ENCODE peak calls at places on chromosomes 4 and X, in eight cellular contexts. O is A172; S is left lung; B is activated CD8-positive, alpha-beta T cell treated with anti-CD3 and anti-CD28 coated beads, Interleukin-2, amount 10 ng/mL, durations not matched to agents 7 days and 5 days; G is WERI-Rb-1; F is CD4-positive, alpha-beta memory T cell; T is NCI-H1092; Z is caudate nucleus. D is an unnamed sample.

GRCh38 chr4:7347981-7348380 is 86.7 kb downstream of the PSAPL1 start:
- DNase-seq in O (peak), S (no peak), B (no peak), G (no peak), F (no peak), T (no peak), Z (no peak), D (no peak)

GRCh38 chr4:20126906-20127305 is 124.8 kb upstream of the SLIT2 start:
- DNase-seq in O (no peak), S (no peak), B (no peak), G (no peak), F (no peak), T (no peak), Z (no peak), D (no peak)

GRCh38 chrX:136477026-136477425 is 10.7 kb upstream of the BRS3 start:
- DNase-seq in O (no peak), S (no peak), B (no peak), G (peak), F (no peak), T (no peak), Z (no peak), D (no peak)

GRCh38 chr4:23877758-23878229 is 12.1 kb downstream of the PPARGC1A start:
- DNase-seq in O (peak), S (no peak), B (no peak), G (no peak), F (no peak), T (no peak), Z (no peak), D (no peak)

GRCh38 chr4:34269593-34269992 is 1974.7 kb downstream of the ARAP2 start:
- DNase-seq in O (no peak), S (no peak), B (no peak), G (no peak), F (no peak), T (no peak), Z (no peak), D (no peak)

GRCh38 chrX:2696698-2697215 is 5.7 kb downstream of the CD99 start:
- DNase-seq in O (peak), S (no peak), B (peak), G (no peak), F (peak), T (no peak), Z (no peak), D (no peak)

GRCh38 chrX:57282568-57282967 is 3.9 kb upstream of the FAAH2 start:
- DNase-seq in O (no peak), S (no peak), B (no peak), G (no peak), F (peak), T (no peak), Z (no peak), D (no peak)

GRCh38 chrX:18210470-18210869 is 10.2 kb downstream of the BEND2 start:
- DNase-seq in O (no peak), S (no peak), B (no peak), G (no peak), F (no peak), T (peak), Z (no peak), D (peak)

GRCh38 chr4:113145519-113146291 is 96.3 kb downstream of the ANK2 start:
- DNase-seq in O (no peak), S (no peak), B (no peak), G (peak), F (no peak), T (no peak), Z (no peak), D (no peak)

GRCh38 chrX:23901805-23902204 is 5.9 kb downstream of the APOO start:
- DNase-seq in O (peak), S (no peak), B (peak), G (peak), F (peak), T (no peak), Z (no peak), D (peak)

GRCh38 chr4:146637853-146638800 is 566 bp upstream of the POU4F2 start:
- DNase-seq in O (no peak), S (no peak), B (no peak), G (peak), F (no peak), T (no peak), Z (no peak), D (no peak)

GRCh38 chrX:43940811-43941210 is 32.4 kb downstream of the NDP start:
- DNase-seq in O (peak), S (no peak), B (no peak), G (no peak), F (no peak), T (no peak), Z (no peak), D (no peak)

GRCh38 chr4:8372506-8373070 is 67.9 kb downstream of the ACOX3 start:
- DNase-seq in O (no peak), S (no peak), B (no peak), G (no peak), F (no peak), T (no peak), Z (no peak), D (no peak)

GRCh38 chr4:56348582-56348981 is 38.7 kb downstream of the AASDH start:
- DNase-seq in O (no peak), S (no peak), B (no peak), G (no peak), F (no peak), T (no peak), Z (no peak), D (no peak)

GRCh38 chr4:5365071-5366008 is 314.1 kb downstream of the STK32B start:
- DNase-seq in O (peak), S (no peak), B (no peak), G (no peak), F (no peak), T (no peak), Z (no peak), D (peak)

GRCh38 chr4:14084598-14084997 is 457.1 kb upstream of the BOD1L1 start:
- DNase-seq in O (no peak), S (no peak), B (no peak), G (no peak), F (no peak), T (no peak), Z (no peak), D (no peak)

GRCh38 chrX:2928583-2929434 is at the start of gene ARSD:
- DNase-seq in O (peak), S (peak), B (peak), G (no peak), F (peak), T (no peak), Z (peak), D (peak)

D was measured in LoVo.